ENCODE peak calls at places on chromosomes 2 and 18, in nine cellular contexts. One of them, this sample, is unnamed.

GRCh38 chr2:12847694-12848093 is 131.0 kb downstream of the TRIB2 start:
- DNase-seq in LoVo: no peak
- DNase-seq in stimulated activated CD8-positive, alpha-beta memory T cell treated with anti-CD3 and anti-CD28 coated beads, Interleukin-4, amount 100 ng/mL, for 24 hours: no peak
- DNase-seq in right cardiac atrium: no peak
- DNase-seq in mesothelial cell of epicardium: no peak
- DNase-seq in T47D: no peak
- DNase-seq in tibial artery: no peak
- DNase-seq in PC-3: no peak
- DNase-seq in kidney tubule cell: no peak
- DNase-seq in this sample: no peak

GRCh38 chr2:86025976-86026743 is 79.5 kb downstream of the POLR1A start:
- DNase-seq in LoVo: no peak
- DNase-seq in stimulated activated CD8-positive, alpha-beta memory T cell treated with anti-CD3 and anti-CD28 coated beads, Interleukin-4, amount 100 ng/mL, for 24 hours: no peak
- DNase-seq in right cardiac atrium: peak
- DNase-seq in mesothelial cell of epicardium: no peak
- DNase-seq in T47D: no peak
- DNase-seq in tibial artery: peak
- DNase-seq in PC-3: no peak
- DNase-seq in kidney tubule cell: no peak
- DNase-seq in this sample: no peak

GRCh38 chr18:67846422-67847098 is 330.0 kb upstream of the DSEL start:
- DNase-seq in LoVo: no peak
- DNase-seq in stimulated activated CD8-positive, alpha-beta memory T cell treated with anti-CD3 and anti-CD28 coated beads, Interleukin-4, amount 100 ng/mL, for 24 hours: no peak
- DNase-seq in right cardiac atrium: no peak
- DNase-seq in mesothelial cell of epicardium: no peak
- DNase-seq in T47D: no peak
- DNase-seq in tibial artery: peak
- DNase-seq in PC-3: no peak
- DNase-seq in kidney tubule cell: no peak
- DNase-seq in this sample: no peak

GRCh38 chr2:30662268-30663131 is 144.7 kb downstream of the CAPN13 start:
- DNase-seq in LoVo: no peak
- DNase-seq in stimulated activated CD8-positive, alpha-beta memory T cell treated with anti-CD3 and anti-CD28 coated beads, Interleukin-4, amount 100 ng/mL, for 24 hours: no peak
- DNase-seq in right cardiac atrium: no peak
- DNase-seq in mesothelial cell of epicardium: no peak
- DNase-seq in T47D: no peak
- DNase-seq in tibial artery: no peak
- DNase-seq in PC-3: peak
- DNase-seq in kidney tubule cell: peak
- DNase-seq in this sample: no peak

GRCh38 chr2:63569740-63570139 is 18.5 kb downstream of the WDPCP start:
- DNase-seq in LoVo: no peak
- DNase-seq in stimulated activated CD8-positive, alpha-beta memory T cell treated with anti-CD3 and anti-CD28 coated beads, Interleukin-4, amount 100 ng/mL, for 24 hours: no peak
- DNase-seq in right cardiac atrium: no peak
- DNase-seq in mesothelial cell of epicardium: no peak
- DNase-seq in T47D: no peak
- DNase-seq in tibial artery: no peak
- DNase-seq in PC-3: no peak
- DNase-seq in kidney tubule cell: no peak
- DNase-seq in this sample: no peak

GRCh38 chr2:2686228-2686627 is 355.2 kb upstream of the MYT1L start:
- DNase-seq in LoVo: no peak
- DNase-seq in stimulated activated CD8-positive, alpha-beta memory T cell treated with anti-CD3 and anti-CD28 coated beads, Interleukin-4, amount 100 ng/mL, for 24 hours: no peak
- DNase-seq in right cardiac atrium: no peak
- DNase-seq in mesothelial cell of epicardium: no peak
- DNase-seq in T47D: no peak
- DNase-seq in tibial artery: no peak
- DNase-seq in PC-3: no peak
- DNase-seq in kidney tubule cell: no peak
- DNase-seq in this sample: no peak

GRCh38 chr2:1632510-1632909 is 111.8 kb downstream of the PXDN start:
- DNase-seq in LoVo: no peak
- DNase-seq in stimulated activated CD8-positive, alpha-beta memory T cell treated with anti-CD3 and anti-CD28 coated beads, Interleukin-4, amount 100 ng/mL, for 24 hours: no peak
- DNase-seq in right cardiac atrium: no peak
- DNase-seq in mesothelial cell of epicardium: no peak
- DNase-seq in T47D: no peak
- DNase-seq in tibial artery: no peak
- DNase-seq in PC-3: no peak
- DNase-seq in kidney tubule cell: no peak
- DNase-seq in this sample: no peak

GRCh38 chr2:46966576-46966975 is 51.0 kb upstream of the MCFD2 start:
- DNase-seq in LoVo: no peak
- DNase-seq in stimulated activated CD8-positive, alpha-beta memory T cell treated with anti-CD3 and anti-CD28 coated beads, Interleukin-4, amount 100 ng/mL, for 24 hours: no peak
- DNase-seq in right cardiac atrium: no peak
- DNase-seq in mesothelial cell of epicardium: no peak
- DNase-seq in T47D: no peak
- DNase-seq in tibial artery: no peak
- DNase-seq in PC-3: peak
- DNase-seq in kidney tubule cell: no peak
- DNase-seq in this sample: no peak

GRCh38 chr2:63792523-63792922 is 49.2 kb upstream of the UGP2 start:
- DNase-seq in LoVo: no peak
- DNase-seq in stimulated activated CD8-positive, alpha-beta memory T cell treated with anti-CD3 and anti-CD28 coated beads, Interleukin-4, amount 100 ng/mL, for 24 hours: no peak
- DNase-seq in right cardiac atrium: no peak
- DNase-seq in mesothelial cell of epicardium: no peak
- DNase-seq in T47D: no peak
- DNase-seq in tibial artery: no peak
- DNase-seq in PC-3: peak
- DNase-seq in kidney tubule cell: peak
- DNase-seq in this sample: no peak

This sample was measured in NCI-H446 treated with DMSO at 0.1 percent for 48 hours.